ENCODE peak calls at places on chromosomes 7 and 10, in six cellular contexts. P is activated CD4-positive, alpha-beta T cell treated with anti-CD3 and anti-CD28 coated beads for 4 hours; N is CD8-positive, alpha-beta T cell; X is stimulated activated CD8-positive, alpha-beta memory T cell treated with anti-CD3 and anti-CD28 coated beads, Interleukin-12 subunit alpha, Interleukin-12 subunit beta, amount 100 ng/mL, for 1 hour; D is KBM-7; M is CD4-positive, alpha-beta memory T cell. A is an unnamed sample.

GRCh38 chr10:92691042-92691590 is 1.4 kb downstream of the HHEX start:
- DNase-seq in P (no peak), N (no peak), X (no peak), D (no peak), M (no peak), A (no peak)

GRCh38 chr7:1854521-1855395 is 184.7 kb downstream of the ELFN1 start:
- DNase-seq in P (no peak), N (peak), X (no peak), D (no peak), M (no peak), A (peak)

GRCh38 chr7:129664029-129665012 is 52.8 kb downstream of the NRF1 start:
- DNase-seq in P (no peak), N (no peak), X (no peak), D (peak), M (no peak), A (no peak)

GRCh38 chr10:71868192-71868697 is 17.2 kb upstream of the PSAP start:
- DNase-seq in P (no peak), N (no peak), X (no peak), D (no peak), M (no peak), A (no peak)

GRCh38 chr7:150937848-150938561 is 40.1 kb downstream of the KCNH2 start:
- DNase-seq in P (no peak), N (no peak), X (no peak), D (peak), M (peak), A (no peak)

GRCh38 chr7:91089382-91089963 is 174.8 kb upstream of the FZD1 start:
- DNase-seq in P (no peak), N (no peak), X (no peak), D (peak), M (no peak), A (no peak)

GRCh38 chr7:7048213-7048612 is 134.1 kb upstream of the C1GALT1 start:
- DNase-seq in P (no peak), N (no peak), X (no peak), D (no peak), M (no peak), A (no peak)

GRCh38 chr10:120369831-120370230 is 87.2 kb upstream of the PLPP4 start:
- DNase-seq in P (no peak), N (no peak), X (no peak), D (no peak), M (no peak), A (no peak)

GRCh38 chr10:22693371-22693784 is 21.0 kb downstream of the PIP4K2A start:
- DNase-seq in P (no peak), N (no peak), X (no peak), D (no peak), M (peak), A (no peak)

GRCh38 chr10:14450041-14450491 is 119.3 kb upstream of the FRMD4A start:
- DNase-seq in P (no peak), N (no peak), X (no peak), D (no peak), M (no peak), A (no peak)

GRCh38 chr7:55063036-55063435 is 44.2 kb downstream of the EGFR start:
- DNase-seq in P (no peak), N (no peak), X (no peak), D (no peak), M (no peak), A (no peak)

A was measured in CMK.